ENCODE peak calls at places on chromosomes 4 and X, in four cellular contexts. W is esophagus squamous epithelium, N is Right ventricle myocardium superior, R is iris pigment epithelial cell. E is an unnamed sample.

GRCh38 chr4:154602404-154603020 is 9.9 kb downstream of the FGG start:
- DNase-seq in W (no peak), R (peak), N (no peak), E (peak)

GRCh38 chrX:100995469-100995868 is 26.0 kb downstream of the ARL13A start:
- DNase-seq in N (no peak), W (no peak), R (peak), E (peak)

GRCh38 chr4:37812713-37813112 is 13.8 kb upstream of the PGM2 start:
- DNase-seq in N (no peak), R (peak), W (no peak), E (peak)

GRCh38 chr4:116024954-116025708 is 911.7 kb upstream of the NDST4 start:
- DNase-seq in R (no peak), N (no peak), W (no peak), E (no peak)

GRCh38 chrX:130120321-130120731 is 10.0 kb upstream of the ELF4 start:
- DNase-seq in R (peak), N (no peak), W (no peak), E (no peak)

GRCh38 chr4:23038626-23039245 is 346.0 kb downstream of the GBA3 start:
- DNase-seq in R (no peak), N (no peak), W (no peak), E (no peak)

GRCh38 chr4:173367285-173367684 is 3.5 kb upstream of the SAP30 start:
- DNase-seq in R (peak), W (no peak), N (no peak), E (no peak)

GRCh38 chr4:83851261-83852084 is 315.6 kb downstream of the GPAT3 start:
- DNase-seq in W (no peak), N (no peak), R (peak), E (peak)

GRCh38 chr4:62881210-62881609 is 1528.0 kb downstream of the TECRL start:
- DNase-seq in W (no peak), N (no peak), R (no peak), E (peak)

GRCh38 chr4:131119661-131120060 is 2023.7 kb downstream of the C4orf33 start:
- DNase-seq in N (no peak), R (no peak), W (no peak), E (no peak)

GRCh38 chr4:100165809-100166208 is 24.5 kb downstream of the DDIT4L start:
- DNase-seq in N (no peak), R (peak), W (no peak), E (peak)

GRCh38 chrX:130139474-130140201 is 26.0 kb downstream of the AIFM1 start:
- DNase-seq in R (no peak), W (no peak), N (no peak), E (no peak)

GRCh38 chrX:11665144-11666040 is at the start of gene ARHGAP6:
- DNase-seq in W (no peak), N (peak), R (peak), E (peak)

GRCh38 chrX:112760697-112761096 is 79.9 kb downstream of the AMOT start:
- DNase-seq in N (no peak), W (no peak), R (no peak), E (peak)

GRCh38 chr4:41413670-41414069 is 124.3 kb upstream of the LIMCH1 start:
- DNase-seq in W (no peak), N (no peak), R (peak), E (peak)

GRCh38 chr4:55808187-55808586 is 11.4 kb upstream of the EXOC1L start:
- DNase-seq in R (no peak), W (no peak), N (no peak), E (no peak)

GRCh38 chrX:69031181-69031580 is 134.1 kb downstream of the PJA1 start:
- DNase-seq in N (no peak), W (no peak), R (no peak), E (no peak)

GRCh38 chrX:50770702-50771101 is 43.3 kb downstream of the SHROOM4 start:
- DNase-seq in R (peak), N (no peak), W (no peak), E (peak)

GRCh38 chr4:146179784-146180405 is 4.4 kb downstream of the LSM6 start:
- DNase-seq in R (no peak), N (no peak), W (no peak), E (no peak)

GRCh38 chrX:138711399-138712347 is at the start of gene FGF13:
- DNase-seq in N (peak), R (peak), W (no peak), E (no peak)

GRCh38 chr4:19831644-19832285 is 419.9 kb upstream of the SLIT2 start:
- DNase-seq in R (peak), N (no peak), W (no peak), E (peak)

GRCh38 chr4:109072595-109072994 is 229.9 kb downstream of the COL25A1 start:
- DNase-seq in W (no peak), R (peak), N (no peak), E (peak)

GRCh38 chr4:143658336-143658735 is 42.1 kb downstream of the FREM3 start:
- DNase-seq in R (no peak), W (no peak), N (no peak), E (no peak)

GRCh38 chrX:153871451-153871850 is 14.5 kb downstream of the L1CAM start:
- DNase-seq in W (no peak), N (no peak), R (no peak), E (no peak)

GRCh38 chrX:87299563-87300160 is 217.9 kb upstream of the KLHL4 start:
- DNase-seq in N (no peak), R (peak), W (no peak), E (no peak)

GRCh38 chrX:72569786-72570185 is 2.9 kb downstream of the HDAC8 start:
- DNase-seq in R (peak), W (no peak), N (no peak), E (peak)

GRCh38 chr4:184937030-184937710 is 81.1 kb upstream of the HELT start:
- DNase-seq in N (no peak), R (no peak), W (no peak), E (no peak)

GRCh38 chr4:89562715-89563114 is 255.1 kb upstream of the GPRIN3 start:
- DNase-seq in W (no peak), R (peak), N (no peak), E (no peak)

GRCh38 chr4:112167790-112168189 is 22.5 kb downstream of the FAM241A start:
- DNase-seq in N (no peak), W (no peak), R (peak), E (no peak)

GRCh38 chrX:69152398-69152797 is 12.9 kb downstream of the PJA1 start:
- DNase-seq in N (peak), R (peak), W (no peak), E (no peak)

GRCh38 chr4:119490335-119490734 is 138.3 kb downstream of the PDE5A start:
- DNase-seq in N (no peak), R (peak), W (no peak), E (no peak)

GRCh38 chr4:40205259-40206198 is 8.7 kb downstream of the RHOH start:
- DNase-seq in R (no peak), W (no peak), N (no peak), E (no peak)

E was measured in astrocyte.